ENCODE peak calls at places on chromosome 13, in four cellular contexts. T, O, D and X are unnamed samples.

GRCh38 chr13:45700971-45701900 is 884 bp upstream of the CBY2 start:
- DNase-seq in T (peak), O (peak), D (no peak), X (no peak)

GRCh38 chr13:80399340-80400163 is 58.6 kb upstream of the SPRY2 start:
- DNase-seq in T (no peak), O (no peak), D (no peak), X (no peak)

GRCh38 chr13:44967656-44968451 is 21.4 kb downstream of the NUFIP1 start:
- DNase-seq in T (no peak), O (no peak), D (peak), X (peak)

GRCh38 chr13:98959299-98959698 is 18.6 kb downstream of the DOCK9 start:
- DNase-seq in T (no peak), O (no peak), D (no peak), X (no peak)

GRCh38 chr13:113437408-113438010 is 15.8 kb downstream of the ADPRHL1 start:
- DNase-seq in T (no peak), O (no peak), D (no peak), X (no peak)

GRCh38 chr13:97757807-97758206 is 195.7 kb upstream of the IPO5 start:
- DNase-seq in T (no peak), O (no peak), D (peak), X (no peak)

GRCh38 chr13:48068036-48068435 is 26.9 kb downstream of the MED4 start:
- DNase-seq in T (no peak), O (no peak), D (no peak), X (no peak)

GRCh38 chr13:112718318-112718717 is 28.5 kb downstream of the ATP11A start:
- DNase-seq in T (no peak), O (no peak), D (no peak), X (no peak)

GRCh38 chr13:65112123-65113075 is 2117.7 kb downstream of the PCDH9 start:
- DNase-seq in T (no peak), O (no peak), D (peak), X (peak)

GRCh38 chr13:114063545-114064515 is 68.6 kb downstream of the RASA3 start:
- DNase-seq in T (no peak), O (no peak), D (no peak), X (peak)

GRCh38 chr13:42337808-42338600 is 66.1 kb downstream of the AKAP11 start:
- DNase-seq in T (no peak), O (no peak), D (peak), X (no peak)

GRCh38 chr13:111508902-111509509 is 188.6 kb downstream of the TEX29 start:
- DNase-seq in T (no peak), O (no peak), D (no peak), X (no peak)

GRCh38 chr13:43157796-43158195 is 134.4 kb downstream of the DNAJC15 start:
- DNase-seq in T (no peak), O (no peak), D (no peak), X (peak)

GRCh38 chr13:114099191-114099590 is 33.2 kb downstream of the RASA3 start:
- DNase-seq in T (no peak), O (no peak), D (peak), X (peak)

GRCh38 chr13:51058461-51059167 is 52.5 kb downstream of the C13orf42 start:
- DNase-seq in T (no peak), O (no peak), D (peak), X (no peak)

GRCh38 chr13:111629933-111630332 is 309.5 kb downstream of the TEX29 start:
- DNase-seq in T (no peak), O (no peak), D (no peak), X (no peak)

GRCh38 chr13:43786766-43787517 is at the start of gene ENOX1:
- DNase-seq in T (no peak), O (peak), D (peak), X (peak)

GRCh38 chr13:111245781-111246384 is 74.6 kb upstream of the TEX29 start:
- DNase-seq in T (no peak), O (no peak), D (no peak), X (no peak)

GRCh38 chr13:62176051-62176450 is 760.4 kb upstream of the PCDH20 start:
- DNase-seq in T (no peak), O (no peak), D (no peak), X (no peak)